ENCODE peak calls at places on chromosomes 5 and 9, in six cellular contexts. H is H1, G is H9, U is trophoblast cell, W is IMR-90, Y is mesenchymal stem cell. I is an unnamed sample.

GRCh38 chr5:181052526-181052927 is 12.5 kb downstream of the BTNL9 start:
- DNase-seq in Y (no peak), U (peak), G (peak), W (no peak), H (no peak), I (no peak)

GRCh38 chr9:115590016-115590415 is 472.1 kb upstream of the TNC start:
- DNase-seq in U (no peak), G (no peak), H (no peak), W (peak), Y (peak), I (no peak)

GRCh38 chr9:84339951-84340350 is 607 bp downstream of the SLC28A3 start:
- DNase-seq in H (no peak), G (no peak), U (peak), Y (no peak), W (no peak), I (peak)

GRCh38 chr5:1320436-1321344 is 24.2 kb downstream of the CLPTM1L start:
- DNase-seq in W (no peak), H (no peak), G (peak), U (no peak), Y (no peak), I (no peak)

GRCh38 chr9:109453210-109453842 is 44.8 kb downstream of the PTPN3 start:
- DNase-seq in W (peak), Y (peak), H (no peak), U (peak), G (no peak), I (no peak)

GRCh38 chr5:147391781-147392180 is 118.1 kb downstream of the DPYSL3 start:
- DNase-seq in G (no peak), U (peak), W (peak), H (no peak), Y (peak), I (no peak)

GRCh38 chr9:2502760-2503159 is 118.8 kb upstream of the VLDLR start:
- DNase-seq in G (no peak), Y (no peak), W (peak), H (no peak), U (peak), I (no peak)

GRCh38 chr9:95088421-95089161 is 228.9 kb downstream of the FANCC start:
- DNase-seq in U (no peak), H (no peak), W (no peak), Y (peak), G (no peak), I (no peak)

GRCh38 chr5:22496666-22497065 is 356.5 kb downstream of the CDH12 start:
- DNase-seq in U (no peak), Y (no peak), H (no peak), W (no peak), G (no peak), I (no peak)

GRCh38 chr9:101449071-101449721 is 13.6 kb upstream of the ALDOB start:
- DNase-seq in Y (peak), W (peak), G (peak), H (peak), U (peak), I (peak)

GRCh38 chr5:125976421-125977060 is 446.7 kb upstream of the GRAMD2B start:
- DNase-seq in U (no peak), G (no peak), W (no peak), H (no peak), Y (no peak), I (no peak)

GRCh38 chr9:37329576-37329975 is 92.9 kb upstream of the GRHPR start:
- DNase-seq in W (peak), H (no peak), Y (peak), G (no peak), U (peak), I (no peak)

GRCh38 chr9:89817186-89817960 is 212.6 kb downstream of the GADD45G start:
- DNase-seq in H (no peak), G (no peak), Y (peak), U (no peak), W (no peak), I (no peak)

GRCh38 chr5:59749782-59750520 is 143.6 kb downstream of the PDE4D start:
- DNase-seq in H (no peak), G (no peak), U (no peak), W (no peak), Y (peak), I (no peak)

GRCh38 chr5:50694027-50694590 is 27.7 kb downstream of the PARP8 start:
- DNase-seq in U (peak), G (no peak), H (no peak), Y (peak), W (no peak), I (no peak)

GRCh38 chr5:31492824-31493223 is 39.1 kb downstream of the DROSHA start:
- DNase-seq in G (peak), H (no peak), W (peak), U (no peak), Y (peak), I (no peak)

GRCh38 chr9:133714606-133715294 is 23.4 kb downstream of the SARDH start:
- DNase-seq in Y (peak), G (peak), H (no peak), U (peak), W (peak), I (no peak)

GRCh38 chr5:59766394-59766793 is 127.1 kb downstream of the PDE4D start:
- DNase-seq in Y (peak), H (no peak), W (no peak), G (no peak), U (no peak), I (no peak)

GRCh38 chr9:82302968-82303655 is 314.5 kb downstream of the SPATA31D1 start:
- DNase-seq in W (no peak), H (peak), G (no peak), Y (no peak), U (no peak), I (no peak)

GRCh38 chr5:37248387-37248969 is 698 bp downstream of the CPLANE1 start:
- DNase-seq in G (no peak), U (peak), W (peak), Y (no peak), H (no peak), I (no peak)

GRCh38 chr9:93679536-93680444 is 103.4 kb downstream of the PHF2 start:
- DNase-seq in H (no peak), Y (no peak), W (no peak), U (no peak), G (peak), I (no peak)

GRCh38 chr9:126050605-126050990 is 276.0 kb upstream of the MVB12B start:
- DNase-seq in Y (no peak), U (no peak), G (no peak), H (no peak), W (no peak), I (no peak)

GRCh38 chr9:110283736-110284135 is 27.4 kb upstream of the TXN start:
- DNase-seq in Y (no peak), G (no peak), W (no peak), U (no peak), H (no peak), I (no peak)

GRCh38 chr9:8429768-8430167 is 630.2 kb upstream of the DMAC1 start:
- DNase-seq in U (no peak), W (no peak), G (no peak), Y (no peak), H (no peak), I (no peak)

GRCh38 chr9:130606887-130607582 is 27.7 kb downstream of the FUBP3 start:
- DNase-seq in U (no peak), G (no peak), W (peak), H (no peak), Y (no peak), I (no peak)

GRCh38 chr5:153542536-153542935 is 52.1 kb downstream of the GRIA1 start:
- DNase-seq in G (no peak), Y (no peak), H (no peak), U (no peak), W (peak), I (no peak)

GRCh38 chr5:132024789-132025402 is 13.4 kb upstream of the ACSL6 start:
- DNase-seq in U (no peak), H (no peak), G (peak), Y (no peak), W (no peak), I (no peak)

GRCh38 chr5:69526660-69527059 is 33.3 kb upstream of the GTF2H2C start:
- DNase-seq in G (no peak), H (no peak), W (no peak), Y (no peak), U (no peak), I (no peak)

GRCh38 chr9:33248606-33249005 is 8.6 kb downstream of the SPINK4 start:
- DNase-seq in Y (no peak), W (no peak), G (no peak), H (no peak), U (no peak), I (no peak)

GRCh38 chr9:115717298-115717697 is 436.3 kb upstream of the PAPPA start:
- DNase-seq in Y (peak), G (no peak), U (peak), W (peak), H (no peak), I (no peak)

GRCh38 chr9:134458111-134458845 is 132.0 kb downstream of the RXRA start:
- DNase-seq in H (no peak), G (no peak), W (peak), Y (peak), U (no peak), I (no peak)

GRCh38 chr9:33136721-33137120 is 30.4 kb downstream of the B4GALT1 start:
- DNase-seq in W (no peak), Y (no peak), H (no peak), U (no peak), G (no peak), I (no peak)

DNA sequence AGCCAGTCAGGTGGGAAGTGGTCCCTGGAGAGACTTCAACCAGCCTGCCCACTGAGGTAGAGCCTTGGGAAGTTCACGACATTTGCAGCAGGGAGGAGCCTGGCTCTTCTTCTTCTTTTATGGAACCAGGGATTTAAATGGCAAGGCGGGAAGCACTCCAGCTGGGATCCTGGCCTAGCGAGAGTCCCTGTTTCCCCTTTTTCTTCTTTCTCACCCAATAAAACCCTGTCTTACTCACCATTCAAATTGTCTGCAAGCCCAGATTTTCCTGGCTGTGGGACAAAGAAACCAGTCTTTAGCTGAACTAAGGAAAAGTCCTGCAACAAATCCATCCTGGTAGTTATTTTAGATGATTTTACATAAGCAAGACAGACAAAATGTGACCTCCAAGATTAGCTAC is 503.7 kb downstream of the CDH10 start:
- DNase-seq in W (no peak), U (no peak), Y (no peak), G (peak), H (no peak), I (no peak)
- H3K14ac ChIP-seq in W (no peak), U (no peak), Y (no peak), G (no peak), H (no peak), I (no peak)

DNA sequence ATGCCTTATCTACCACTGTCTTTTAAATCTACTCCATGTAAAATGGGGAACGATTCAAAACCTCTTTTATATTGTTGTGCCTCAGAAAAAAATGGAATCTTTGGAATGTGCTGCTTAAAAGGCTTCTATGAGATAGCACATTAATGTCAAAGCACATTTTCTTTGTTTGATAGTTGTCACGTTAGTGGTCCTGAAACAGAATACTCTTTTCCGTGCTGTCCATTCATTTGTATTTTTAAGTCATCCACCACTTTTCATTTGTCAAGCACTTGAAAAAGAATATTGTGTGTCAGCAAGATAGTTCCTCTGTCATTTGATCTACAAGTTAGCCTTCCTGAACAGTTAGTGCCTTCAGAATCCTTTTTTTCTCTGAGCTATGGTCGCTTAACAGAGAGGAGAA is 246.9 kb downstream of the MAST4 start:
- DNase-seq in U (no peak), H (no peak), W (no peak), G (no peak), Y (no peak), I (no peak)
- H2BK120ac ChIP-seq in U (no peak), H (no peak), W (no peak), G (no peak), Y (no peak), I (no peak)

DNA sequence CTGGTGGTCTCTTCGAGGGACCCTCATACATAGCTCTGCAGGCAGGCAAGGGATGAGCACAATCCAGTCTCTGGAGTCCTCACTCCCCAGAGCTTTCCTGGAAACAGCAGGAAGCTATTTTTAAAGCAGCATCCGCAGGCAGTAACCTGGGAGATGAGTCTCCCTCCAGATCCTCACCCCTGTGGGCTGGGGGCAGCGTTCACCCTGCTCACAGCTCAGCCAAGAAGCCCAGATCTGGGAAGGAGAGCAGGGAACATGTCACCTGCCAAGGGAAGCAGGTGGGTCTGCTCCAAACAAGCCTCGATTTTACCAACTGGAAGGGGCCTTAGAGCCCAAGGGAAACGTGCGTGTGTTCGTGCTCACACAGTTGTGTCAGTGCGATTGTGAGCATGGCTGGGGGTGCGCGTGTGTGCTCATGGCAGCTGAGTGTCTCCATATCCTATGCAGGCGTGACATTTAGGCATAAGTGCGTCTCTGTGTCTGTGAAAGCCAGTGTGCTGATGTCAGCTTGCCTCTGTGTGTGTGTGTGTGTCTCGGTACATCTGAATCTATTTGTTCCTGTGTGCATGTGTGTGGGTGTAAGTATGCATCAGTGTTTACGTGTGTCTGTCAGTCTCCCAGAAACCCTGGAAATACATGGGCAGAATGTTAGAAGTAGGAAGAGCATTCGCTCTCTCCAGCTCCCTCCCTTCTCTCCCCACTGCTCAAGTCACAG is 40.6 kb upstream of the CPLX2 start:
- DNase-seq in H (no peak), Y (no peak), G (no peak), U (no peak), W (no peak), I (no peak)
- H3K9ac ChIP-seq in H (no peak), Y (no peak), G (no peak), U (no peak), W (no peak), I (peak)

GRCh38 chr9:77927265-77927664 is 104.3 kb downstream of the GNAQ start:
- DNase-seq in H (no peak), U (peak), Y (peak), W (peak), G (no peak), I (no peak)
- H3K14ac ChIP-seq in H (no peak), U (no peak), Y (no peak), W (no peak), G (no peak), I (no peak)

GRCh38 chr5:179550511-179551342 is at the start of gene RUFY1:
- DNase-seq in W (peak), U (peak), G (peak), H (no peak), Y (peak), I (peak)

GRCh38 chr5:179553006-179553405 is 2.7 kb downstream of the RUFY1 start:
- DNase-seq in H (no peak), G (no peak), W (no peak), Y (no peak), U (no peak), I (no peak)

GRCh38 chr5:179554981-179555380 is 4.6 kb downstream of the RUFY1 start:
- DNase-seq in H (no peak), W (no peak), G (no peak), Y (no peak), U (peak), I (no peak)

GRCh38 chr5:179553875-179554274 is 3.5 kb downstream of the RUFY1 start:
- DNase-seq in G (peak), W (peak), H (no peak), U (peak), Y (peak), I (no peak)

GRCh38 chr5:179549973-179550510 is 312 bp upstream of the RUFY1 start:
- DNase-seq in H (no peak), U (peak), Y (peak), G (no peak), W (no peak), I (peak)
- H2BK120ac ChIP-seq in H (no peak), U (peak), Y (peak), G (peak), W (peak), I (peak)

GRCh38 chr9:20380546-20380945 is 241.8 kb downstream of the MLLT3 start:
- DNase-seq in G (no peak), H (no peak), W (no peak), Y (no peak), U (no peak), I (no peak)

GRCh38 chr9:20382460-20383071 is 239.7 kb downstream of the MLLT3 start:
- DNase-seq in G (no peak), U (no peak), Y (peak), H (no peak), W (peak), I (no peak)

GRCh38 chr9:20379804-20380225 is 242.5 kb downstream of the MLLT3 start:
- DNase-seq in G (no peak), W (no peak), Y (no peak), U (no peak), H (no peak), I (no peak)

GRCh38 chr9:20387062-20387461 is 235.2 kb downstream of the MLLT3 start:
- DNase-seq in G (no peak), W (no peak), U (no peak), Y (no peak), H (no peak), I (no peak)

DNA sequence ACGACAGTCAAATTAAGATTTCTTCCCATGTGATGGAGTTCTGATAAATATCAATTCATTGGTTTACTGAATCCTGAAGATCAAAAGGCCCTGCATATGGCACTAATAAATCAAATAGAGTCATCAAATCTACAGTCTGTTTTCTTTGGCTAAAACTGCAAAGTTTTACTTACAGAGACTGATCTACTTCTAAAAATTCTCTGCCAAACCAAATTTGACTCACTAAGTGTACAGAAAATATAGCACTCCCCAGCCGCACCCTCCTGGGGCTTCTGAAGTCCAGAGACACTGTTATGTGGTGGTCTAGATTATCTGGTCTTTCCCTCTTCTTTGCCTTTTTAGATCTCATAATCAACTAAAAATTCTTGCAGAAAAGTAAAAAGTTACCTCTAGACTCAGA is 237.7 kb downstream of the MLLT3 start:
- DNase-seq in W (no peak), H (no peak), G (no peak), U (no peak), Y (no peak), I (no peak)
- H3K9ac ChIP-seq in W (no peak), H (no peak), G (no peak), U (no peak), Y (no peak), I (no peak)

GRCh38 chr5:139863361-139863760 is 67.8 kb downstream of the PSD2 start:
- DNase-seq in H (no peak), U (no peak), W (no peak), Y (no peak), G (no peak), I (no peak)

GRCh38 chr5:139861889-139862207 is 66.2 kb downstream of the PSD2 start:
- DNase-seq in G (no peak), U (no peak), W (no peak), Y (no peak), H (no peak), I (no peak)

GRCh38 chr5:139863855-139864558 is 68.4 kb downstream of the PSD2 start:
- DNase-seq in H (no peak), W (peak), U (peak), Y (peak), G (peak), I (peak)

GRCh38 chr5:139862313-139862712 is 66.7 kb downstream of the PSD2 start:
- DNase-seq in Y (peak), G (no peak), H (no peak), W (peak), U (peak), I (no peak)

DNA sequence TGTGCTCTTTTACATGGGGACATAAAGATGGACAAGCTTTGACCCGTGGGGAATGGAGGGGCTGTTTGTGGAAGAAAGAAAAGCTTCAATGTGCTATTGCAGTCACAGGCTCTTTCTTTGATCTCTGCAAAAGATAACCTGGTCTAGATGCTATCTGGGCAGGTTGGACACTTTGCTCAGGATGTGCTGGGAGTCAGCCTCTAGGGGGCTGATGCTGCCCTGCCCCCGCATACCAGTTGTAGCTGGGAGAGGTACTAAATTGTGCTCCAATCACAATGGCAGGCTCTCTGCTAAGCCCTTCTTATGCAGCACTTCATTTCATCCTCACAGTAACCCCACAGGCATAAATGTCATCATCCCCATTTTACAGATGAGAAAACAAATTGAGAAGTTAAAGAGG is 67.2 kb downstream of the PSD2 start:
- DNase-seq in W (no peak), G (no peak), Y (no peak), H (no peak), U (peak), I (no peak)
- H3K14ac ChIP-seq in W (no peak), G (no peak), Y (no peak), H (no peak), U (no peak), I (no peak)

GRCh38 chr9:35740243-35740642 is 7.8 kb downstream of the CREB3 start:
- DNase-seq in W (no peak), Y (no peak), H (no peak), G (no peak), U (no peak), I (no peak)

GRCh38 chr9:35745569-35745968 is 3.5 kb downstream of the GBA2 start:
- DNase-seq in Y (no peak), H (no peak), U (no peak), W (no peak), G (no peak), I (no peak)

GRCh38 chr9:35741740-35742139 is 7.3 kb downstream of the GBA2 start:
- DNase-seq in H (no peak), G (no peak), Y (no peak), W (no peak), U (no peak), I (no peak)

GRCh38 chr9:35746583-35746982 is 2.4 kb downstream of the GBA2 start:
- DNase-seq in Y (no peak), G (no peak), H (no peak), U (no peak), W (no peak), I (no peak)

GRCh38 chr9:35743880-35744518 is 5.0 kb downstream of the GBA2 start:
- DNase-seq in W (no peak), G (no peak), Y (no peak), H (no peak), U (no peak), I (no peak)
- H2BK120ac ChIP-seq in W (no peak), G (no peak), Y (no peak), H (no peak), U (no peak), I (no peak)